ENCODE peak calls at places on chromosomes 4 and X, in ten cellular contexts. X is aorta; L is IMR-90; P is CD8-positive, alpha-beta T cell; Z is breast epithelium; G is adrenal gland; U is PC-3; F is astrocyte; N is naive thymus-derived CD4-positive, alpha-beta T cell; H is tibial nerve. K is an unnamed sample. For H3K4me1, the result is how much of the 10 kb centered on the place peaks cover.

GRCh38 chrX:23311731-23312130 is 22.9 kb upstream of the PTCHD1 start:
- DNase-seq in X (no peak), L (no peak), P (no peak), Z (no peak), G (no peak), U (no peak), F (no peak), N (no peak), H (no peak), K (no peak)

GRCh38 chr4:6105311-6105911 is 87.2 kb upstream of the C4orf50 start:
- DNase-seq in X (no peak), L (no peak), P (no peak), Z (no peak), G (no peak), U (no peak), F (no peak), N (no peak), H (no peak), K (no peak)

GRCh38 chr4:120692964-120693363 is 229.6 kb downstream of the PRDM5 start:
- DNase-seq in X (no peak), L (peak), P (no peak), Z (no peak), G (no peak), U (peak), F (peak), N (no peak), H (no peak), K (no peak)

GRCh38 chrX:40573763-40574162 is 7.0 kb upstream of the ATP6AP2 start:
- DNase-seq in X (no peak), L (peak), P (no peak), Z (no peak), G (no peak), U (peak), F (no peak), N (no peak), H (no peak), K (peak)

GRCh38 chr4:167210166-167210565 is 24.1 kb downstream of the SPOCK3 start:
- DNase-seq in X (no peak), L (no peak), P (no peak), Z (no peak), G (no peak), U (no peak), F (no peak), N (no peak), H (no peak), K (no peak)

GRCh38 chr4:119046263-119046662 is 89.4 kb upstream of the MYOZ2 start:
- DNase-seq in X (peak), L (no peak), P (no peak), Z (peak), G (no peak), U (no peak), F (no peak), N (no peak), H (no peak), K (no peak)

GRCh38 chr4:148845609-148846008 is 403.4 kb upstream of the NR3C2 start:
- DNase-seq in X (no peak), L (no peak), P (no peak), Z (no peak), G (no peak), U (no peak), F (no peak), N (no peak), H (no peak), K (no peak)

GRCh38 chr4:158159054-158159717 is 13.6 kb downstream of the GASK1B start:
- DNase-seq in X (no peak), L (peak), P (no peak), Z (no peak), G (no peak), U (peak), F (peak), N (no peak), H (no peak), K (no peak)

GRCh38 chr4:30610361-30610760 is 109.8 kb upstream of the PCDH7 start:
- DNase-seq in X (no peak), L (no peak), P (no peak), Z (no peak), G (no peak), U (no peak), F (peak), N (no peak), H (no peak), K (no peak)

GRCh38 chr4:157980158-157980557 is 192.7 kb downstream of the GASK1B start:
- DNase-seq in X (no peak), L (no peak), P (no peak), Z (no peak), G (no peak), U (no peak), F (no peak), N (no peak), H (no peak), K (no peak)

GRCh38 chr4:85477538-85477937 is 2.6 kb downstream of the ARHGAP24 start:
- DNase-seq in X (no peak), L (no peak), P (no peak), Z (no peak), G (no peak), U (no peak), F (no peak), N (no peak), H (no peak), K (no peak)
- H3K4me1 ChIP-seq in X (under half), L (under half), P (under half), Z (under half), G (under half), U (under half), F (under half), N (under half), H (under half), K (under half)

DNA sequence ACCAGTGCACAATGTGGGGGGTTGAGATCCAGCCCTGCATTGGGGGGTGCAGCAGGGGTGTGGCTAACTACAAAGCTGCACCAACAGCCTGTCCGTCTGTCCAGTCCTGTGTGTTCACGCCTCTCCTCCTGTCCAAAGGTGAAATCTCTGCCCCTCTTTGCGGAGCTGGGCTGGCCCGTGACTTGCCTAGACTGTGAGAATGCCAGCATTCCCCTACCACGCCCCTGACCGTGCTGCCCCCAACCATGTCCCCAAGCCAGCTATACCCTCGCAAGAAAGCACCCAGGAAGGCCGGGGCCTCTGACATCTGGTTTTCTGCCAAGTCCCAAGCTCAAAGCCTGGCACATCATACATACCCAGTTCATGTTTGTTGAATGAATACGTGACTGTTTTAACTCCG is 19.2 kb downstream of the ZFYVE28 start:
- DNase-seq in X (no peak), L (no peak), P (no peak), Z (no peak), G (no peak), U (no peak), F (no peak), N (no peak), H (no peak), K (no peak)
- H3K4me1 ChIP-seq in X (under half), L (under half), P (under half), Z (under half), G (under half), U (under half), F (under half), N (under half), H (under half), K (under half)

DNA sequence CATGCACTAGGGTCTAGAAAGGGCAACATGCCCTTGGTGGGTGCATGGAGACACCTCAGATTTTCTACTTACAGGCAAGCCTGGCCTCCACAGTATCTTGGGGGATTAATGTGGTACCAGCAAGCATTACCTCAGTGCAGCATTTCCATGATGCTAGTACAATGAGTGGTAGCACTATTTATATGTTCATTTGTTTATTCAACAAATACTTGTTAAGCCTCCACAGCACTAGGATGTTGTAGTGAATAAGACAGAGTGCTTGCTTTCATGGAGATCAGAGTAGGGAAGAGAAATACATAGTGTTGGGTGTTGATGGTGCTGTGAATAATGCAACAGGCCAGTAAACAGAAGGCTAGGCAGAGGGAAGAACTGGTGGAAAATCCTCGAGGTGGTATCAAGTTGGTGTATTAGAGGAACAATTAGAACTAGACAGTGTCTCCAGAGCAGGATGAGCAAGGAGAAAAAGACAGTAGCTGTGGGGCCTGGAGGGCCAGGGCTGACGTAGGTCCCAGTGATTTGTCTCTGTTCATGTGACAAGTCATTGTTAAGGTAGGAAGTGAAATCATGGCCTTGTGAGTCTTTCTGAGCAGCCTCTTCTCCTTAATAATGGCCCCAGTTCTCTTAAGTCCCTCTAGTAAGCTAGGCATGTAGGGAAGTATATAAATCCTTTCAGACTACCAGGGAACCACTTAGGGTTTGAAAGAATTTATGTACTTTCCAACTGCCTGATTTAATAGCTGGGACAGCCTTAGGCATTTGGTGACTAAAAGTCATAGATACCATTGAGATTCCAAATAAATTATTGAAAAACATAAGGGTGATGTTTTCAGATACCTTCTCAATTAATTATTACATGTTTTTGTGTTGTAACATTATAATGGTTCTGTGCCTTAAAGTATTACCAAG is 133.2 kb downstream of the KLHL8 start:
- DNase-seq in X (no peak), L (peak), P (no peak), Z (no peak), G (no peak), U (no peak), F (no peak), N (no peak), H (no peak), K (no peak)
- H3K4me1 ChIP-seq in X (under half), L (under half), P (under half), Z (under half), G (under half), U (under half), F (under half), N (under half), H (under half), K (under half)

DNA sequence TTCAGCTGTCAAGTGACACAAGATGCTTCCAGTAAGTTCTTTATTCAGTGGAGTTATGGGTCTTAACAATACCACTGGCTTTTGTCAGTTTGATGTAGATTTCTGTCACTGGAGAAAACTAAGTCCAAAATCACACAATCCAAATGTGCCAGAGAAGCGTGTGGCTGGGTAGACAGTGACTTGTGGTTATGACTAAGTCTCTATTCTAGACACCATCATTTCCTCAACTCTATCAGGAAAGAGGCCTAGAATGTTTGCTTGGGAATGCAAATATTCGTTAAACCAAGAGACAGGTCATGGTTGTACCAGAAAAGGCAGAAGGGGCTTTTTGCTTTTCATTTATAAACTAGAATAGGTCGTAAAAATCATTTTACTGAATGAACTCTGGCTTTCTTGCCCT is 54.4 kb upstream of the HS3ST1 start:
- DNase-seq in X (no peak), L (no peak), P (no peak), Z (no peak), G (no peak), U (peak), F (peak), N (no peak), H (no peak), K (no peak)
- H3K4me1 ChIP-seq in X (under half), L (under half), P (under half), Z (under half), G (under half), U (under half), F (under half), N (under half), H (under half), K (under half)

DNA sequence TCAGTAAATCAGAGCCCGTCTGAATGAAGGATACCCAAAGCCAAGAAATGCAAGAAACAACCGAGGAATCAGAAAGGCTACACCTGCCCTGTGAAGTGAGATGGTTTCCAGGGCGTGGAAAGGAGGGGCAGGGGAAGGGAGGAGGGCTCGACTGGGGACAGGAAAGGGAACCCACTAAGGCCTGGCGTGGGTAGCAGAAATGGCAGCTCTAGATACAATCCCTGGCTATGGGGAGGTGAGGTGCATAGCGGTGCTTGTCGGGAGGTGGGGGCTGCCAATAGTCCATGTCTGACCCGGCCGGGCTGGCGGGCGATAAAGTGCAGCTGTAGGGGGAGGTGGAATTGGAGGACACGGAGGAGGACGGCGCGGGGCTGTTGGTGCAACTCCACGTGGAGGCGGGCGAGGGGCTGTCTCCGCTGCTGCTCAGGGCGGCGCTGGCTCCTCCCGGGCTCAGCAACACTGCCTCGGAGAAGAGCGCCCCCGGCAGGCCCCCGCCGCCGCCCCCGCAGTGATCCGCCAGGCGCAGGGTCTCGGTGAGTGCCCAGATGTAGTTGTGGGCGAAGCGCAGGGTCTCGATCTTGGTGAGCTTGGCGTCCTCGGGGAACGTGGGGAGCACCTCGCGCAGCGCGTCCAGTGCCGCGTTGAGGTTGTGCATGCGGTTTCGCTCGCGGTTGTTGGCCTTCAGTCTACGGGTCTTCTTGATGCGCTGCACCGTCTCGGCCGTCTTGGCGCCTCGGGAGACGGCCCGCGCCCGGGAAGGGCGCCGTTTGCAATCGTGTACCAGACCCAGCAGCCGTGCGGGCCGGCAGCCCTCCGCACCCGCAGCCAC is 1.3 kb downstream of the NEUROG2 start:
- DNase-seq in X (no peak), L (no peak), P (no peak), Z (no peak), G (no peak), U (no peak), F (no peak), N (no peak), H (no peak), K (no peak)
- H3K4me1 ChIP-seq in X (under half), L (under half), P (under half), Z (under half), G (under half), U (under half), F (under half), N (under half), H (under half), K (under half)

GRCh38 chr4:82360298-82361177 is 13.3 kb downstream of the HNRNPD start:
- DNase-seq in X (no peak), L (peak), P (no peak), Z (no peak), G (no peak), U (peak), F (peak), N (no peak), H (peak), K (peak)

GRCh38 chr4:82362565-82362964 is 11.2 kb downstream of the HNRNPD start:
- DNase-seq in X (no peak), L (no peak), P (no peak), Z (no peak), G (no peak), U (no peak), F (no peak), N (no peak), H (no peak), K (no peak)

GRCh38 chr4:82367438-82368097 is 6.2 kb downstream of the HNRNPD start:
- DNase-seq in X (no peak), L (no peak), P (no peak), Z (no peak), G (no peak), U (no peak), F (peak), N (no peak), H (no peak), K (no peak)

GRCh38 chr4:82358773-82359324 is 14.9 kb downstream of the HNRNPD start:
- DNase-seq in X (no peak), L (no peak), P (no peak), Z (no peak), G (no peak), U (no peak), F (no peak), N (no peak), H (no peak), K (no peak)

GRCh38 chr4:82363896-82364487 is 9.8 kb downstream of the HNRNPD start:
- DNase-seq in X (no peak), L (no peak), P (no peak), Z (no peak), G (no peak), U (no peak), F (no peak), N (no peak), H (no peak), K (no peak)
- H3K4me1 ChIP-seq in X (under half), L (under half), P (half or more), Z (under half), G (half or more), U (under half), F (under half), N (half or more), H (under half), K (half or more)

K was measured in CD8-positive, alpha-beta memory T cell.